ENCODE peak calls at places on chromosome 3, in ten cellular contexts. I is stimulated activated naive CD8-positive, alpha-beta T cell treated with anti-CD3 and anti-CD28 coated beads, Interleukin-15, amount 100 ng/mL, for 72 hours; F is sciatic nerve; V is SK-N-SH treated with all-trans-retinoic acid at 6 μM for 48 hours; O is Panc1; J is CD8-positive, alpha-beta T cell; K is aorta; U is right cardiac atrium; Z is activated naive CD4-positive, alpha-beta T cell treated with anti-CD3 and anti-CD28 coated beads, Interleukin-2, amount 50 U/mL, for 72 hours; N is GM12878. W is an unnamed sample.
A peak's percentile ranks its signal among the peaks of the same experiment; 100 is the strongest.

GRCh38 chr3:183331518-183331917 is 78.5 kb downstream of the B3GNT5 start:
- ATAC-seq in U (no peak), V (no peak), Z (no peak), F (no peak), K (no peak), J (no peak), I (no peak), O (no peak), N (no peak), W (no peak)

GRCh38 chr3:160053048-160053391 is 64.4 kb downstream of the IL12A start:
- ATAC-seq in J (no peak), K (no peak), V (no peak), F (no peak), O (peak; percentile 22), I (no peak), Z (no peak), U (no peak), N (no peak), W (no peak)

GRCh38 chr3:69474186-69474585 is 88.3 kb upstream of the FRMD4B start:
- ATAC-seq in V (no peak), J (no peak), F (peak; percentile 57), U (no peak), I (no peak), O (no peak), K (no peak), N (no peak), Z (no peak), W (no peak)

GRCh38 chr3:108887777-108888176 is 65.2 kb downstream of the TRAT1 start:
- ATAC-seq in K (no peak), J (no peak), N (no peak), O (no peak), U (no peak), I (no peak), F (no peak), V (no peak), Z (no peak), W (no peak)

GRCh38 chr3:43905157-43905556 is 214.4 kb downstream of the ABHD5 start:
- ATAC-seq in V (no peak), I (no peak), K (no peak), U (peak; percentile 61), N (no peak), Z (no peak), F (peak; percentile 58), O (no peak), J (no peak), W (no peak)

GRCh38 chr3:195025056-195025880 is 245.7 kb downstream of the XXYLT1 start:
- ATAC-seq in J (no peak), V (no peak), U (no peak), N (no peak), K (no peak), F (no peak), I (no peak), O (no peak), Z (no peak), W (no peak)

GRCh38 chr3:62607287-62608029 is 234.1 kb upstream of the FEZF2 start:
- ATAC-seq in O (no peak), Z (no peak), I (no peak), V (no peak), F (peak; percentile 75), J (no peak), N (no peak), K (peak; percentile 42), U (peak; percentile 82), W (peak; percentile 57)

GRCh38 chr3:12239301-12239700 is 49.6 kb upstream of the PPARG start:
- ATAC-seq in I (no peak), F (peak; percentile 97), J (no peak), K (peak; percentile 73), U (peak; percentile 96), N (no peak), O (no peak), Z (no peak), V (no peak), W (peak; percentile 38)

GRCh38 chr3:66490214-66490613 is 10.6 kb downstream of the LRIG1 start:
- ATAC-seq in J (no peak), F (peak; percentile 52), O (no peak), N (peak; percentile 37), U (no peak), I (peak; percentile 61), K (no peak), Z (peak; percentile 35), V (no peak), W (no peak)

GRCh38 chr3:135412475-135412874 is 553.1 kb upstream of the PPP2R3A start:
- ATAC-seq in O (no peak), J (no peak), N (no peak), U (no peak), I (no peak), F (no peak), V (no peak), K (no peak), Z (no peak), W (no peak)

GRCh38 chr3:81995334-81995733 is 233.9 kb upstream of the GBE1 start:
- ATAC-seq in O (no peak), N (no peak), K (no peak), F (no peak), Z (no peak), I (no peak), V (no peak), J (no peak), U (no peak), W (no peak)

GRCh38 chr3:78049501-78049900 is 1009.6 kb downstream of the ROBO2 start:
- ATAC-seq in J (no peak), V (no peak), O (no peak), U (peak; percentile 57), Z (no peak), I (no peak), K (no peak), N (no peak), F (no peak), W (no peak)

W was measured in esophagus mucosa.